ENCODE peak calls at places on chromosomes 7 and 10, in ten cellular contexts. B is IMR-90, A is breast epithelium, V is uterus, O is Peyer's patch, X is spleen, Y is suprapubic skin, E is NB4, K is heart left ventricle, Q is stomach. H is an unnamed sample.

GRCh38 chr7:93719546-93719945 is 145.0 kb upstream of the CALCR start:
- DNase-seq in B (peak; percentile 34), A (no peak), V (no peak), O (no peak), X (no peak), Y (no peak), E (peak; percentile 6), K (no peak), Q (no peak), H (no peak)

GRCh38 chr10:96044686-96045085 is 1.3 kb downstream of the CCNJ start:
- DNase-seq in B (peak; percentile 70), A (no peak), V (no peak), O (no peak), X (no peak), Y (no peak), E (peak; percentile 79), K (no peak), Q (no peak), H (no peak)

GRCh38 chr10:60314306-60314940 is 75.3 kb downstream of the ANK3 start:
- DNase-seq in B (peak; percentile 83), A (no peak), V (no peak), O (no peak), X (no peak), Y (no peak), E (no peak), K (no peak), Q (no peak), H (no peak)

GRCh38 chr7:29430279-29430949 is 133.2 kb upstream of the PRR15 start:
- DNase-seq in B (no peak), A (no peak), V (no peak), O (no peak), X (no peak), Y (no peak), E (no peak), K (no peak), Q (no peak), H (no peak)

GRCh38 chr7:73851410-73852338 is 9.3 kb upstream of the TMEM270 start:
- DNase-seq in B (peak; percentile 99), A (no peak), V (no peak), O (no peak), X (no peak), Y (no peak), E (peak; percentile 91), K (no peak), Q (no peak), H (peak; percentile 62)

GRCh38 chr7:40604601-40605438 is 470.0 kb downstream of the SUGCT start:
- DNase-seq in B (peak; percentile 52), A (no peak), V (no peak), O (peak; percentile 53), X (peak; percentile 85), Y (no peak), E (peak; percentile 78), K (peak; percentile 55), Q (peak; percentile 58), H (no peak)

GRCh38 chr10:48582970-48583369 is 21.9 kb downstream of the ARHGAP22 start:
- DNase-seq in B (no peak), A (no peak), V (no peak), O (no peak), X (no peak), Y (peak; percentile 76), E (no peak), K (no peak), Q (no peak), H (no peak)

GRCh38 chr10:43778571-43778970 is 129.9 kb upstream of the ZNF32 start:
- DNase-seq in B (no peak), A (no peak), V (no peak), O (no peak), X (no peak), Y (no peak), E (no peak), K (no peak), Q (no peak), H (no peak)

GRCh38 chr10:31876616-31877352 is 51.8 kb downstream of the ARHGAP12 start:
- DNase-seq in B (no peak), A (no peak), V (no peak), O (no peak), X (no peak), Y (no peak), E (no peak), K (no peak), Q (no peak), H (no peak)

GRCh38 chr10:125033146-125033924 is 91.4 kb downstream of the ZRANB1 start:
- DNase-seq in B (no peak), A (no peak), V (peak; percentile 47), O (no peak), X (no peak), Y (no peak), E (no peak), K (no peak), Q (no peak), H (no peak)

GRCh38 chr10:113094114-113094486 is 144.1 kb downstream of the TCF7L2 start:
- DNase-seq in B (peak; percentile 69), A (no peak), V (no peak), O (no peak), X (no peak), Y (no peak), E (peak; percentile 87), K (no peak), Q (no peak), H (no peak)

GRCh38 chr10:51273572-51273971 is 199.3 kb downstream of the PRKG1 start:
- DNase-seq in B (no peak), A (no peak), V (no peak), O (no peak), X (no peak), Y (no peak), E (peak; percentile 5), K (no peak), Q (no peak), H (no peak)

GRCh38 chr7:77290425-77290824 is 90.8 kb upstream of the FGL2 start:
- DNase-seq in B (no peak), A (no peak), V (no peak), O (no peak), X (no peak), Y (no peak), E (no peak), K (no peak), Q (no peak), H (no peak)

DNA sequence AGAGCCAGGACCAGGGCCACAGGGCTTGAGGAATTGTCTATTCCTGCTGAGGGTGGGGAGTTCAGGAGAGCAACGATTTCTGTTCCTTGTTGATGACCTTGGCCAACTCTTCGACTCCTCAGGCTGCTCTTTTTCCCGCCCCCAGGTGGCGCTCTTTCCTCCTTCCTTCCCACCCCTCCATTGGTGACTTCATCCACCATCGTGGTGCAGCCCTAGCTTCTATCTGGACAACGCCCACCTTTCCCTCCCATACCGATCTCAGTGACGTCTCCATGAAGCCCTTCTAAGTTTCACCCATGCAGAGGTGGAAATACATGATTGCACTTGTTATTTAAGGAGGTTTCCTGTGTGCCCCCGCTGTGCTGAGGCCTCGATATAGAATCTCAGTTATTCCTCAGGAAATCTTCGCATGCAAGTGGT is 22.1 kb upstream of the CARD11 start:
- DNase-seq in B (peak; percentile 4), A (no peak), V (no peak), O (peak; percentile 55), X (peak; percentile 83), Y (no peak), E (peak; percentile 62), K (no peak), Q (peak; percentile 47), H (no peak)
- TF ChIP-seq CTCF in B (no peak), A (no peak), V (no peak), O (peak; percentile 37), X (peak; percentile 41), Y (no peak), E (peak; percentile 93), K (no peak), Q (no peak), H (no peak)

GRCh38 chr10:90675621-90676020 is 182.2 kb downstream of the HTR7 start:
- DNase-seq in B (peak; percentile 35), A (no peak), V (no peak), O (no peak), X (no peak), Y (no peak), E (no peak), K (no peak), Q (no peak), H (no peak)
- H3K4me3 ChIP-seq in B (no peak overlapping the region), A (no peak overlapping the region), V (no peak overlapping the region), O (no peak overlapping the region), X (no peak overlapping the region), Y (no peak overlapping the region), E (no peak overlapping the region), K (no peak overlapping the region), Q (no peak overlapping the region), H (no peak overlapping the region)

GRCh38 chr10:7787857-7788639 is at the start of the genes ATP5F1C and KIN:
- DNase-seq in B (peak; percentile 95), A (peak; percentile 96), V (peak; percentile 98), O (peak; percentile 97), X (peak; percentile 99), Y (peak; percentile 98), E (peak; percentile 90), K (peak; percentile 98), Q (peak; percentile 98), H (peak; percentile 96)
- TF ChIP-seq POLR2A in B (peak; percentile 73), A (peak; percentile 34), V (peak; percentile 43), O (peak; percentile 90), X (no peak), Y (peak; percentile 33), E (peak; percentile 84), K (peak; percentile 89), Q (no peak), H (no peak)

GRCh38 chr7:38330861-38331709 is 57.6 kb upstream of the TARP start:
- DNase-seq in B (no peak), A (no peak), V (no peak), O (no peak), X (peak; percentile 82), Y (no peak), E (peak; percentile 87), K (no peak), Q (no peak), H (no peak)
- TF ChIP-seq CTCF in B (no peak), A (no peak), V (no peak), O (no peak), X (no peak), Y (no peak), E (peak; percentile 87), K (no peak), Q (no peak), H (no peak)

DNA sequence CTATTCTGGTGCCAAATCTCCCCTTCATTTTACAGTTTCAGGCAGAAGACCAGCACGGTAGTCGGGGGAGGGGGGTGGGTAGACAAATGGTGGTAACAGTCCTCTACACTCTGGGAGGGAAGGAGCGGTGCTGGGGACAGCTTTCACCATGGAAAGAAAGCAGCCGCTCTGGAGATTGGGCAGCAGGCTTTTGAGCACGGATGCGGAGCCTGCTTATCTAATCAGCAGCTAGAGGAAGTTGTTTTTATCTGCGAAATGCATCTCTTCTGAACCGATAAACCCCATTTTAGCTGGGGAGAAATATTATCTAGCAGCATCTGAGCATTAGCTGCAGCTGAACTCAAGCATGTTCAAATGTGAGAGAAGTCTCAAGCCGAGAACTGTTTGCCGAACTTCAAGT is 28.8 kb downstream of the IKZF1 start:
- DNase-seq in B (no peak), A (no peak), V (no peak), O (no peak), X (peak; percentile 78), Y (no peak), E (peak; percentile 96), K (no peak), Q (no peak), H (no peak)
- H3K4me3 ChIP-seq in B (no peak overlapping the region), A (no peak overlapping the region), V (no peak overlapping the region), O (no peak overlapping the region), X (no peak overlapping the region), Y (no peak overlapping the region), E (peak overlapping the region; percentile 42), K (no peak overlapping the region), Q (no peak overlapping the region), H (no peak overlapping the region)

GRCh38 chr10:3786295-3786981 is 1.4 kb upstream of the KLF6 start:
- DNase-seq in B (peak; percentile 42), A (peak; percentile 60), V (no peak), O (peak; percentile 74), X (peak; percentile 80), Y (no peak), E (no peak), K (peak; percentile 71), Q (no peak), H (no peak)
- TF ChIP-seq POLR2A in B (peak; percentile 88), A (no peak), V (no peak), O (peak; percentile 35), X (no peak), Y (no peak), E (no peak), K (no peak), Q (no peak), H (no peak)

H was measured in lower leg skin.